ENCODE peak calls at places on chromosomes 1 and 21, in seven cellular contexts. D is sciatic nerve; P is endothelial cell; R is HT1080; K is activated CD8-positive, alpha-beta memory T cell treated with anti-CD3 and anti-CD28 coated beads for 1 hour; H is fibroblast of lung; O is endodermal cell. F is an unnamed sample.

GRCh38 chr1:245291351-245291750 is 136.6 kb downstream of the KIF26B start:
- DNase-seq in D (no peak), P (no peak), R (no peak), K (no peak), H (no peak), O (no peak), F (no peak)

GRCh38 chr1:214445846-214446614 is 105.4 kb downstream of the PTPN14 start:
- DNase-seq in D (no peak), P (no peak), R (peak; percentile 97), K (no peak), H (peak; percentile 87), O (no peak), F (no peak)

GRCh38 chr1:156663178-156663577 is 14.0 kb downstream of the NES start:
- DNase-seq in D (no peak), P (no peak), R (no peak), K (no peak), H (peak; percentile 74), O (peak; percentile 77), F (no peak)

GRCh38 chr1:13900583-13900982 is 200.6 kb downstream of the PRDM2 start:
- DNase-seq in D (no peak), P (no peak), R (no peak), K (no peak), H (no peak), O (no peak), F (no peak)

GRCh38 chr1:89472253-89472652 is 52.4 kb upstream of the LRRC8B start:
- DNase-seq in D (no peak), P (no peak), R (no peak), K (no peak), H (no peak), O (no peak), F (no peak)

GRCh38 chr1:93925206-93925605 is 16.0 kb upstream of the GCLM start:
- DNase-seq in D (no peak), P (no peak), R (no peak), K (no peak), H (no peak), O (no peak), F (no peak)

GRCh38 chr21:39137248-39138186 is 45.7 kb downstream of the PSMG1 start:
- DNase-seq in D (no peak), P (no peak), R (no peak), K (no peak), H (peak; percentile 24), O (peak; percentile 82), F (no peak)

GRCh38 chr1:19678931-19679453 is 14.3 kb downstream of the HTR6 start:
- DNase-seq in D (no peak), P (no peak), R (no peak), K (no peak), H (no peak), O (no peak), F (no peak)

GRCh38 chr1:113903496-113904291 is 905 bp downstream of the AP4B1 start:
- DNase-seq in D (no peak), P (no peak), R (peak; percentile 17), K (no peak), H (peak; percentile 2), O (no peak), F (no peak)

GRCh38 chr1:8966606-8967005 is 20.9 kb downstream of the CA6 start:
- DNase-seq in D (no peak), P (no peak), R (no peak), K (no peak), H (no peak), O (no peak), F (no peak)

GRCh38 chr1:35269190-35269988 is 880 bp downstream of the ZMYM4 start:
- DNase-seq in D (no peak), P (no peak), R (no peak), K (no peak), H (peak; percentile 25), O (no peak), F (no peak)

GRCh38 chr1:195188821-195189220 is 1419.4 kb downstream of the KCNT2 start:
- DNase-seq in D (no peak), P (no peak), R (peak; percentile 5), K (no peak), H (peak; percentile 29), O (no peak), F (no peak)

F was measured in iPS DF 19.7.